ENCODE peak calls at places on chromosome 18, in four cellular contexts. F is Panc1, G is GM23248, N is trophoblast cell. R is an unnamed sample.

GRCh38 chr18:45332911-45333310 is 282.4 kb upstream of the SLC14A2 start:
- DNase-seq in N (no peak), G (no peak), F (no peak), R (no peak)

GRCh38 chr18:58288922-58289797 is 245.1 kb downstream of the NEDD4L start:
- DNase-seq in F (no peak), N (peak; percentile 44), G (peak; percentile 55), R (no peak)

GRCh38 chr18:55706893-55707292 is 118.9 kb upstream of the TCF4 start:
- DNase-seq in G (peak; percentile 75), N (peak; percentile 80), F (peak; percentile 13), R (no peak)

GRCh38 chr18:76756491-76757288 is 65.7 kb upstream of the ZNF236 start:
- DNase-seq in G (peak; percentile 33), N (no peak), F (no peak), R (no peak)

GRCh38 chr18:36199691-36200295 is 12.5 kb downstream of the MOCOS start:
- DNase-seq in N (no peak), G (no peak), F (no peak), R (no peak)

GRCh38 chr18:48959921-48960920 is 9.5 kb upstream of the SMAD7 start:
- DNase-seq in G (peak; percentile 68), F (no peak), N (peak; percentile 49), R (no peak)

GRCh38 chr18:25604231-25604908 is 252.4 kb upstream of the ZNF521 start:
- DNase-seq in N (no peak), F (no peak), G (no peak), R (no peak)

GRCh38 chr18:47247036-47247832 is 4.2 kb downstream of the SKOR2 start:
- DNase-seq in N (no peak), F (no peak), G (no peak), R (no peak)

GRCh38 chr18:58541137-58541788 is 87.6 kb downstream of the ALPK2 start:
- DNase-seq in G (peak; percentile 49), F (no peak), N (peak; percentile 66), R (no peak)

GRCh38 chr18:36634573-36635216 is 194.1 kb downstream of the TPGS2 start:
- DNase-seq in N (peak; percentile 99), G (peak; percentile 24), F (no peak), R (no peak)

GRCh38 chr18:7921938-7922587 is 354.9 kb downstream of the PTPRM start:
- DNase-seq in F (no peak), G (peak; percentile 79), N (peak; percentile 47), R (peak; percentile 40)

GRCh38 chr18:70368903-70369302 is 80.1 kb downstream of the SOCS6 start:
- DNase-seq in F (no peak), G (peak; percentile 52), N (no peak), R (no peak)

GRCh38 chr18:58507881-58508280 is 121.0 kb downstream of the ALPK2 start:
- DNase-seq in F (no peak), N (peak; percentile 81), G (no peak), R (no peak)

GRCh38 chr18:12428923-12429322 is 21.2 kb downstream of the PRELID3A start:
- DNase-seq in G (no peak), F (no peak), N (no peak), R (no peak)

GRCh38 chr18:30094556-30094955 is 948.0 kb downstream of the DSC3 start:
- DNase-seq in G (peak; percentile 65), N (peak; percentile 41), F (no peak), R (no peak)

GRCh38 chr18:12010187-12010802 is 29.0 kb downstream of the IMPA2 start:
- DNase-seq in F (no peak), N (no peak), G (no peak), R (no peak)

GRCh38 chr18:77012751-77013550 is 119.6 kb downstream of the MBP start:
- DNase-seq in N (no peak), F (no peak), G (no peak), R (no peak)

GRCh38 chr18:23826850-23827620 is 137.8 kb downstream of the LAMA3 start:
- DNase-seq in G (peak; percentile 40), F (no peak), N (peak; percentile 47), R (no peak)

GRCh38 chr18:63312731-63313408 is 6.7 kb downstream of the BCL2 start:
- DNase-seq in N (no peak), F (no peak), G (no peak), R (no peak)

GRCh38 chr18:59149007-59149406 is 9.3 kb downstream of the SEC11C start:
- DNase-seq in N (no peak), G (no peak), F (no peak), R (no peak)

GRCh38 chr18:61894751-61895524 is 2.1 kb upstream of the RNF152 start:
- DNase-seq in F (no peak), N (no peak), G (peak; percentile 21), R (no peak)

GRCh38 chr18:2482711-2483475 is 88.4 kb downstream of the METTL4 start:
- DNase-seq in N (no peak), G (no peak), F (no peak), R (no peak)

GRCh38 chr18:74899554-74899953 is 301.9 kb downstream of the ZNF407 start:
- DNase-seq in N (no peak), G (no peak), F (no peak), R (no peak)

GRCh38 chr18:6256521-6256920 is 158.2 kb downstream of the L3MBTL4 start:
- DNase-seq in G (no peak), F (no peak), N (peak; percentile 13), R (peak; percentile 53)

GRCh38 chr18:24321071-24321470 is 76.6 kb downstream of the OSBPL1A start:
- DNase-seq in G (peak; percentile 2), N (no peak), F (no peak), R (no peak)

GRCh38 chr18:26088482-26088881 is 1.9 kb downstream of the SS18 start:
- DNase-seq in N (no peak), G (peak; percentile 53), F (no peak), R (no peak)

GRCh38 chr18:6521804-6522418 is 107.2 kb upstream of the L3MBTL4 start:
- DNase-seq in G (peak; percentile 45), F (peak; percentile 68), N (peak; percentile 92), R (peak; percentile 33)

GRCh38 chr18:80022613-80023012 is 11.6 kb upstream of the RBFA start:
- DNase-seq in F (no peak), G (peak; percentile 40), N (peak; percentile 26), R (no peak)
- H3K9me3 ChIP-seq in F (peaks cover 41% of the 10 kb centered on the region), G (no peaks in the 10 kb centered on the region), N (peaks cover 18% of the 10 kb centered on the region), R (peaks cover 9% of the 10 kb centered on the region)

GRCh38 chr18:33901894-33902512 is 322.7 kb downstream of the NOL4 start:
- DNase-seq in N (no peak), F (no peak), G (no peak), R (no peak)

GRCh38 chr18:33906046-33906445 is 318.7 kb downstream of the NOL4 start:
- DNase-seq in G (no peak), F (no peak), N (no peak), R (no peak)

GRCh38 chr18:33898427-33898826 is 320.4 kb downstream of the ASXL3 start:
- DNase-seq in F (no peak), N (no peak), G (no peak), R (no peak)

DNA sequence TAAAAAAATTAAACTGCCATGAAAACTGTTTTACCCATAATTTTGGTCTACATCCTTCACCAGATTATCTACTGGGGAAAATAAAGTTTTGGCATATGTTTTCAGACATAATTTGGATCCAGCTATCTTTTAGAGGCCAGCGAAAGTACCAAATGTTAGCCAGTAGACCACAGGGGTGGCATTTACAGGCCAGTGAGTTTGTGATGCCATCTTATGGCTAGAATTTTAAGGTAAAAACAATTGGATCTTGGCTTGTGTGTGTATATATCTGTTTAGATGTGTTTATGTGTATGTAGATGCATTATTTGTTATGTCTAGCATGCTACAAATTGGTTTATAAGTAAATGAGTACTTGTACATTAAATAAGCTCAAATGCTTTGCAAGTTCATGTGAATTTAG is 322.6 kb downstream of the ASXL3 start:
- DNase-seq in N (no peak), F (no peak), G (no peak), R (no peak)
- H3K9me3 ChIP-seq in N (no peaks in the 10 kb centered on the region), F (peaks cover 25% of the 10 kb centered on the region), G (no peaks in the 10 kb centered on the region), R (no peaks in the 10 kb centered on the region)

GRCh38 chr18:14978962-14979535 is 231.1 kb downstream of the ANKRD30B start:
- DNase-seq in N (peak; percentile 60), F (no peak), G (peak; percentile 49), R (peak; percentile 38)

GRCh38 chr18:14976736-14977430 is 228.9 kb downstream of the ANKRD30B start:
- DNase-seq in N (peak; percentile 24), G (peak; percentile 38), F (no peak), R (no peak)

GRCh38 chr18:14979875-14980274 is 231.9 kb downstream of the ANKRD30B start:
- DNase-seq in F (no peak), N (no peak), G (no peak), R (no peak)

GRCh38 chr18:14975431-14975830 is 227.5 kb downstream of the ANKRD30B start:
- DNase-seq in F (no peak), N (no peak), G (no peak), R (no peak)

DNA sequence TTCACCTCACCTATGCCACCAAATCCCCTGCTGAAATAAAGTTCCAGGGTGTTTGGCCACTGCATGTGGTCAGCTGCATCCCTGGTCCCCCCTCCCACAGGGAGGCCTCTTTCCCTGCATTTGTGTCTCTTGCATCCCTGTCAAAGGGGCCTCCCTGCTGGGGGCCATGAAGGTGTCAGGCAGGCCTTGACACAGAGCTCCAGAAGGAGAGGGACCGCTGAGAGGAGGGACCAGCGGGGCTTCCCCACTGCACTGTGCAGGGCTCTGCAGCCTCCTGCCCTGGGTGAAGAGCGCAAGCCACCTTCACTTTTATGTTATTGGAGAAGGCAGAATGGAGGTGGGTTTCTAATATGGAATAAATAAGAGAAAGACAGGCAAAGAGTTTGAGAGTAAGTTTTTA is 230.2 kb downstream of the ANKRD30B start:
- DNase-seq in G (no peak), F (no peak), N (no peak), R (no peak)
- H3K9me3 ChIP-seq in G (no peaks in the 10 kb centered on the region), F (no peaks in the 10 kb centered on the region), N (peaks cover 37% of the 10 kb centered on the region), R (no peaks in the 10 kb centered on the region)

GRCh38 chr18:79884963-79885728 is 66.3 kb downstream of the SLC66A2 start:
- DNase-seq in G (no peak), F (no peak), N (no peak), R (no peak)

GRCh38 chr18:79889569-79889968 is 61.9 kb downstream of the SLC66A2 start:
- DNase-seq in F (no peak), G (no peak), N (no peak), R (no peak)

GRCh38 chr18:79887181-79888000 is 64.1 kb downstream of the SLC66A2 start:
- DNase-seq in N (no peak), F (no peak), G (no peak), R (peak; percentile 40)

GRCh38 chr18:79890638-79891037 is 60.8 kb downstream of the SLC66A2 start:
- DNase-seq in G (no peak), N (no peak), F (no peak), R (no peak)

GRCh38 chr18:79888016-79888415 is 63.4 kb downstream of the SLC66A2 start:
- DNase-seq in N (no peak), G (no peak), F (no peak), R (no peak)
- H3K9me3 ChIP-seq in N (peaks cover 37% of the 10 kb centered on the region), G (no peaks in the 10 kb centered on the region), F (peaks cover 6% of the 10 kb centered on the region), R (no peaks in the 10 kb centered on the region)

R was measured in adrenal gland.